ENCODE peak calls at places on chromosomes 11 and 22, in four cellular contexts. One of them, this sample, is unnamed. For H3K36me3 and H3K4me1, the result is how much of the 10 kb centered on the place peaks cover.

GRCh38 chr22:38144025-38144405 is 33.5 kb upstream of the BAIAP2L2 start:
- DNase-seq in heart left ventricle: no peak
- DNase-seq in stomach: no peak
- DNase-seq in transverse colon: no peak
- DNase-seq in this sample: no peak

GRCh38 chr11:117473692-117474091 is 146.0 kb downstream of the CEP164 start:
- DNase-seq in heart left ventricle: no peak
- DNase-seq in stomach: no peak
- DNase-seq in transverse colon: no peak
- DNase-seq in this sample: no peak

GRCh38 chr11:121927359-121927758 is 188.7 kb downstream of the BLID start:
- DNase-seq in heart left ventricle: no peak
- DNase-seq in stomach: no peak
- DNase-seq in transverse colon: no peak
- DNase-seq in this sample: no peak

GRCh38 chr11:73267122-73267846 is 4.9 kb upstream of the P2RY6 start:
- DNase-seq in heart left ventricle: no peak
- DNase-seq in stomach: peak
- DNase-seq in transverse colon: no peak
- DNase-seq in this sample: no peak

GRCh38 chr22:28560005-28560742 is 119.5 kb downstream of the TTC28 start:
- DNase-seq in heart left ventricle: no peak
- DNase-seq in stomach: no peak
- DNase-seq in transverse colon: no peak
- DNase-seq in this sample: no peak

GRCh38 chr11:103055174-103055890 is 36.6 kb downstream of the DCUN1D5 start:
- DNase-seq in heart left ventricle: no peak
- DNase-seq in stomach: no peak
- DNase-seq in transverse colon: no peak
- DNase-seq in this sample: no peak

GRCh38 chr22:27032121-27032761 is 374.9 kb downstream of the MIAT start:
- DNase-seq in heart left ventricle: peak
- DNase-seq in stomach: no peak
- DNase-seq in transverse colon: no peak
- DNase-seq in this sample: no peak

GRCh38 chr22:30383061-30383460 is 4.2 kb downstream of the RNF215 start:
- DNase-seq in heart left ventricle: no peak
- DNase-seq in stomach: no peak
- DNase-seq in transverse colon: no peak
- DNase-seq in this sample: no peak

GRCh38 chr22:38271927-38272372 is 860 bp downstream of the TMEM184B start:
- DNase-seq in heart left ventricle: no peak
- DNase-seq in stomach: peak
- DNase-seq in transverse colon: peak
- DNase-seq in this sample: no peak

GRCh38 chr11:117933930-117934329 is 4.7 kb upstream of the TMPRSS13 start:
- DNase-seq in heart left ventricle: no peak
- DNase-seq in stomach: no peak
- DNase-seq in transverse colon: no peak
- DNase-seq in this sample: peak

GRCh38 chr11:59187020-59187419 is 15.1 kb downstream of the DTX4 start:
- DNase-seq in heart left ventricle: no peak
- DNase-seq in stomach: no peak
- DNase-seq in transverse colon: no peak
- DNase-seq in this sample: no peak

GRCh38 chr11:35555238-35555887 is 29.9 kb upstream of the PAMR1 start:
- DNase-seq in heart left ventricle: no peak
- DNase-seq in stomach: no peak
- DNase-seq in transverse colon: no peak
- DNase-seq in this sample: no peak

GRCh38 chr11:125281831-125282595 is 117.5 kb downstream of the PKNOX2 start:
- DNase-seq in heart left ventricle: no peak
- DNase-seq in stomach: no peak
- DNase-seq in transverse colon: no peak
- DNase-seq in this sample: no peak

GRCh38 chr22:31943976-31944699 is at the start of gene YWHAH:
- DNase-seq in heart left ventricle: peak
- DNase-seq in stomach: peak
- DNase-seq in transverse colon: peak
- DNase-seq in this sample: peak

GRCh38 chr11:62452839-62453468 is 34.1 kb downstream of the SCGB1A1 start:
- DNase-seq in heart left ventricle: peak
- DNase-seq in stomach: no peak
- DNase-seq in transverse colon: no peak
- DNase-seq in this sample: no peak

GRCh38 chr22:23399367-23400285 is 180.5 kb downstream of the IGLL1 start:
- DNase-seq in heart left ventricle: no peak
- DNase-seq in stomach: no peak
- DNase-seq in transverse colon: no peak
- DNase-seq in this sample: peak

GRCh38 chr22:48705917-48706605 is 1121.6 kb downstream of the BRD1 start:
- DNase-seq in heart left ventricle: peak
- DNase-seq in stomach: no peak
- DNase-seq in transverse colon: no peak
- DNase-seq in this sample: peak

GRCh38 chr22:42428025-42428424 is 4.2 kb downstream of the NFAM1 start:
- DNase-seq in heart left ventricle: no peak
- DNase-seq in stomach: no peak
- DNase-seq in transverse colon: no peak
- DNase-seq in this sample: no peak

GRCh38 chr22:42425989-42426355 is 6.2 kb downstream of the NFAM1 start:
- DNase-seq in heart left ventricle: no peak
- DNase-seq in stomach: no peak
- DNase-seq in transverse colon: no peak
- DNase-seq in this sample: no peak

GRCh38 chr22:42428760-42429159 is 3.4 kb downstream of the NFAM1 start:
- DNase-seq in heart left ventricle: no peak
- DNase-seq in stomach: no peak
- DNase-seq in transverse colon: no peak
- DNase-seq in this sample: no peak

GRCh38 chr22:42427211-42427610 is 5.0 kb downstream of the NFAM1 start:
- DNase-seq in heart left ventricle: no peak
- DNase-seq in stomach: no peak
- DNase-seq in transverse colon: no peak
- DNase-seq in this sample: no peak

GRCh38 chr22:42425337-42425988 is 6.7 kb downstream of the NFAM1 start:
- DNase-seq in heart left ventricle: peak
- DNase-seq in stomach: no peak
- DNase-seq in transverse colon: no peak
- DNase-seq in this sample: no peak
- TF ChIP-seq POLR2A in heart left ventricle: no peak
- TF ChIP-seq POLR2A in stomach: no peak
- TF ChIP-seq POLR2A in transverse colon: no peak
- TF ChIP-seq POLR2A in this sample: no peak

GRCh38 chr11:3041699-3042098 is 15.5 kb downstream of the CARS1 start:
- DNase-seq in heart left ventricle: peak
- DNase-seq in stomach: no peak
- DNase-seq in transverse colon: no peak
- DNase-seq in this sample: peak
- H3K36me3 ChIP-seq in heart left ventricle: half or more
- H3K36me3 ChIP-seq in stomach: half or more
- H3K36me3 ChIP-seq in transverse colon: under half
- H3K36me3 ChIP-seq in this sample: under half

GRCh38 chr11:32830413-32830738 is 649 bp downstream of the PRRG4 start:
- DNase-seq in heart left ventricle: no peak
- DNase-seq in stomach: peak
- DNase-seq in transverse colon: peak
- DNase-seq in this sample: no peak
- H3K4me1 ChIP-seq in heart left ventricle: under half
- H3K4me1 ChIP-seq in stomach: under half
- H3K4me1 ChIP-seq in transverse colon: under half
- H3K4me1 ChIP-seq in this sample: under half

DNA sequence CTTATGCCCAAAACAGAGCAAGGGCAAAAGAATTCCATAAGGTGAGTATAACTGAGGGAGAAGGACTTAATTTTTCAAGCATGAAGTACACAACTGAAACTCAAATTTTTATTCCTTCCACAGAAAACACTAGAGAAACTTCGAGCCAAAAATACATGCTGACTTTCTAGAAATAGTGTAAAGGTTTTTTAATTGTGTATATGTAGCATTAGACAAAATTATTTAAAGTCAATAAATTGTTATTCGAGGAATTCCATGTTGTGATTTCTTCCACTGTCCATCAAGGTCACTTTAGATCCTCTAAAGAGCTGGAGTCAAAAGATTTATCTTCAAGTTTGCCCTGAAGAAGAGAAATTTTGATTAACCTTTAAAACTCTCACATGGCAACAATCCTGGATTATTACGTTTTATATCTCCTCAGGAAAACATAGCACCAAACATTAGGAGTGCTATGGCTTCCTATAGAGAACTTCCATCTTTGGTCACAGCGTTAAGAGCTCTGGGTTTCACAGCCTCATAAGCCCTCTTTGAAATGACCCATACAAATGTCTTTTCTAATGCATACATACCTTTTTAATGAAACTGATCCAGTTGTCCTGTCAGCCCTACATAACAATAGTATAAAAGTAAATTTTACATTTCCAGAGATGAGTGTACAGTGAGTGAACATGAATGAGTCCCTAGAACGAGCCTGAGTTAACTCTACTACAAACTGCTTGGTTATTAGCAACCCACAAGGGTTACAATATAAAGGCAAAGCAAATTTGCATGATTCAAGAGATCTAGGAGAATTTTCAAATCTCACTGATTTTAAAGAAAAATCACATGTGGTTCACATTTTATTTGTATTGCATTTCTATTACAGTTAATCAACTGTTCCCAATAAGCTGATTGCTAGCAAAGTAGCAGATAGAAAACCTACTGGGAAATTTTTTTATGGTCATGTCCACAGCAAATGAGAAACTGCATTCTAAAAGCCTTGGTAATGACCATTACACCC is 10.9 kb downstream of the TAF1D start:
- DNase-seq in heart left ventricle: no peak
- DNase-seq in stomach: no peak
- DNase-seq in transverse colon: no peak
- DNase-seq in this sample: no peak
- TF ChIP-seq POLR2A in heart left ventricle: no peak
- TF ChIP-seq POLR2A in stomach: no peak
- TF ChIP-seq POLR2A in transverse colon: no peak
- TF ChIP-seq POLR2A in this sample: no peak

GRCh38 chr11:65439331-65440181 is 17.0 kb downstream of the NEAT1 start:
- DNase-seq in heart left ventricle: no peak
- DNase-seq in stomach: peak
- DNase-seq in transverse colon: no peak
- DNase-seq in this sample: no peak

GRCh38 chr11:65442952-65443351 is 20.4 kb downstream of the NEAT1 start:
- DNase-seq in heart left ventricle: no peak
- DNase-seq in stomach: no peak
- DNase-seq in transverse colon: no peak
- DNase-seq in this sample: no peak

GRCh38 chr11:65438257-65439151 is 15.9 kb downstream of the NEAT1 start:
- DNase-seq in heart left ventricle: no peak
- DNase-seq in stomach: no peak
- DNase-seq in transverse colon: no peak
- DNase-seq in this sample: no peak

GRCh38 chr11:65437436-65438227 is 15.0 kb downstream of the NEAT1 start:
- DNase-seq in heart left ventricle: peak
- DNase-seq in stomach: peak
- DNase-seq in transverse colon: peak
- DNase-seq in this sample: no peak

DNA sequence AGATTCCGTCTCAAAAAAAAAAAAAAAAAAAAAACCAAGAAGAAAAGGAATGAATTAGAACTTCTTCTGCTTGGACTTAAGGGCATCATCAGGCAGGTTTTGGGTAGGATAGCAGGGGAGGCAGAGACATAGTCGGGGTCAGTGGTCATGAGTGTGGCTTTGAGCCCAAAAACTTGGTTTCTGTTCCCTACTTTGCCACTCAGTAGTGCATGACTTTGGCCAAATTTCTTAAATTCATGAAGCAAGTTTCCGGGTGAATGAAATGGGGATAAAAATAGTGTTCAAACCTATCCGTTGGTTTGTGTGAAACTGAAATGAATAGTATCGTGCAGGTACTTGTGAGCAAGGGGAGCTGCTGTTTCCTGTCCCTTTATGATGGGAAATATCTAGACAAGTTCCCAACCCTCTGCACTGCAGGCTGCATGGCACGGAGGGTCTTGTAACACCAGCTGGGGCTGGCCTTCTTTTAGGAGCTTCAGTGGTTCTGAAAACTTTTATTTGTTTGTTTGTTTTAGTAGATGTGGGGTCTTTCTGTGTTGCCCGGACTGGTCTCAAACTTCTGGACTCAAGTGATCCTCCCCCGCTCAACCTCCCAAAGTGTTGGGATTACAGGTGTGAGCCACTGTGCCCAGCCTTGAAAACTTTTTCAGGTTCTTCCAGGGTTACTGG is 18.4 kb downstream of the NEAT1 start:
- DNase-seq in heart left ventricle: no peak
- DNase-seq in stomach: no peak
- DNase-seq in transverse colon: no peak
- DNase-seq in this sample: peak
- H3K36me3 ChIP-seq in heart left ventricle: half or more
- H3K36me3 ChIP-seq in stomach: half or more
- H3K36me3 ChIP-seq in transverse colon: under half
- H3K36me3 ChIP-seq in this sample: under half

GRCh38 chr11:27391336-27392015 is 28.5 kb upstream of the CCDC34 start:
- DNase-seq in heart left ventricle: no peak
- DNase-seq in stomach: no peak
- DNase-seq in transverse colon: no peak
- DNase-seq in this sample: no peak
- H3K4me1 ChIP-seq in heart left ventricle: under half
- H3K4me1 ChIP-seq in stomach: half or more
- H3K4me1 ChIP-seq in transverse colon: under half
- H3K4me1 ChIP-seq in this sample: under half

GRCh38 chr22:42417645-42418303 is 14.4 kb downstream of the NFAM1 start:
- DNase-seq in heart left ventricle: no peak
- DNase-seq in stomach: no peak
- DNase-seq in transverse colon: no peak
- DNase-seq in this sample: no peak
- TF ChIP-seq POLR2A in heart left ventricle: no peak
- TF ChIP-seq POLR2A in stomach: no peak
- TF ChIP-seq POLR2A in transverse colon: no peak
- TF ChIP-seq POLR2A in this sample: no peak

DNA sequence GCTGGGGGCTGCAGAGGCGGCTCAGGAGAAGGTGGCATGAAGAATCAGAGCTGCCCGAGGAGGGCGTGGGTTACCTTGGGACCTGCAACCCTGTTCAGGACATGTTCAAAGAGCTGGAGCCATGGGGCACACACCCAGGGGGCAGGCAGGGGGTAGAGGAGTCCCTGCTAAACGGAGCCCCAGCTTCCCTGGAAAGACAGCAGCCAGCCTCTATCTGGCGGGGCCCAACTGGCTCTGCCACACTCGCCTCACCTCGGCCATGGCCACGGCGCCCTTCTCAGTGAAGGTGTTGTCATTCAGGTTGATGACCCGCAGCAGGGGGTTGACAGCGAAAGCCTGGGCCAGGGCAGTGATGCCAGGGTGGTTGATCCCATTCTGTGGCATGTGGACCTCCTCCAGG is 17.0 kb upstream of the CHADL start:
- DNase-seq in heart left ventricle: no peak
- DNase-seq in stomach: no peak
- DNase-seq in transverse colon: no peak
- DNase-seq in this sample: no peak
- H3K36me3 ChIP-seq in heart left ventricle: half or more
- H3K36me3 ChIP-seq in stomach: half or more
- H3K36me3 ChIP-seq in transverse colon: under half
- H3K36me3 ChIP-seq in this sample: half or more